ENCODE peak calls at places on chromosomes 12 and 14, in nine cellular contexts. Q, J, V, D, W, E, Z, B and R are unnamed samples.

GRCh38 chr12:101967506-101967905 is 90.1 kb downstream of the DRAM1 start:
- DNase-seq in Q (no peak), J (no peak), V (no peak), D (no peak), W (no peak), E (no peak), Z (no peak), B (no peak), R (no peak)

GRCh38 chr14:46137786-46138185 is 513.8 kb downstream of the RPL10L start:
- DNase-seq in Q (no peak), J (no peak), V (no peak), D (no peak), W (no peak), E (no peak), Z (no peak), B (no peak), R (no peak)

GRCh38 chr14:102731101-102731870 is 46.0 kb upstream of the TRAF3 start:
- DNase-seq in Q (no peak), J (no peak), V (no peak), D (no peak), W (no peak), E (no peak), Z (no peak), B (no peak), R (no peak)

GRCh38 chr12:51395283-51396230 is 4.4 kb upstream of the GALNT6 start:
- DNase-seq in Q (no peak), J (no peak), V (no peak), D (no peak), W (no peak), E (no peak), Z (no peak), B (no peak), R (no peak)

GRCh38 chr14:89365071-89365801 is 51.8 kb downstream of the FOXN3 start:
- DNase-seq in Q (no peak), J (peak; percentile 59), V (no peak), D (peak; percentile 42), W (no peak), E (no peak), Z (no peak), B (no peak), R (no peak)

GRCh38 chr12:52147367-52147972 is 44.3 kb downstream of the KRT80 start:
- DNase-seq in Q (peak; percentile 99), J (peak; percentile 95), V (peak; percentile 74), D (peak; percentile 95), W (no peak), E (no peak), Z (peak; percentile 100), B (no peak), R (peak; percentile 58)

GRCh38 chr12:131872154-131873046 is 22.0 kb upstream of the ULK1 start:
- DNase-seq in Q (peak; percentile 98), J (no peak), V (no peak), D (no peak), W (no peak), E (no peak), Z (peak; percentile 83), B (no peak), R (no peak)

GRCh38 chr14:49586673-49587460 is 687 bp upstream of the RPS29 start:
- DNase-seq in Q (peak; percentile 86), J (peak; percentile 27), V (peak; percentile 32), D (peak; percentile 40), W (no peak), E (peak; percentile 48), Z (peak; percentile 78), B (peak; percentile 30), R (no peak)

GRCh38 chr12:29725587-29726320 is 58.0 kb downstream of the TMTC1 start:
- DNase-seq in Q (no peak), J (peak; percentile 19), V (no peak), D (no peak), W (no peak), E (no peak), Z (no peak), B (peak; percentile 33), R (no peak)

GRCh38 chr14:43359317-43359716 is 1147.8 kb downstream of the FSCB start:
- DNase-seq in Q (no peak), J (no peak), V (no peak), D (no peak), W (no peak), E (no peak), Z (no peak), B (no peak), R (no peak)

GRCh38 chr12:98582093-98582492 is 11.4 kb upstream of the SLC25A3 start:
- DNase-seq in Q (peak; percentile 45), J (no peak), V (no peak), D (no peak), W (no peak), E (no peak), Z (no peak), B (no peak), R (no peak)

GRCh38 chr12:58757422-58757821 is 162.9 kb downstream of the LRIG3 start:
- DNase-seq in Q (peak; percentile 90), J (no peak), V (no peak), D (no peak), W (no peak), E (no peak), Z (peak; percentile 81), B (no peak), R (no peak)

GRCh38 chr14:99519931-99520421 is 38.8 kb downstream of the CCNK start:
- DNase-seq in Q (no peak), J (no peak), V (no peak), D (no peak), W (no peak), E (no peak), Z (no peak), B (no peak), R (peak; percentile 12)

GRCh38 chr14:99517046-99517642 is 35.9 kb downstream of the CCNK start:
- DNase-seq in Q (no peak), J (no peak), V (no peak), D (no peak), W (peak; percentile 13), E (no peak), Z (no peak), B (no peak), R (no peak)

GRCh38 chr14:99519347-99519881 is 38.2 kb downstream of the CCNK start:
- DNase-seq in Q (no peak), J (no peak), V (no peak), D (no peak), W (no peak), E (no peak), Z (no peak), B (no peak), R (peak; percentile 17)

GRCh38 chr14:99517643-99518381 is 36.6 kb downstream of the CCNK start:
- DNase-seq in Q (no peak), J (peak; percentile 4), V (no peak), D (no peak), W (peak; percentile 16), E (no peak), Z (no peak), B (no peak), R (peak; percentile 18)

DNA sequence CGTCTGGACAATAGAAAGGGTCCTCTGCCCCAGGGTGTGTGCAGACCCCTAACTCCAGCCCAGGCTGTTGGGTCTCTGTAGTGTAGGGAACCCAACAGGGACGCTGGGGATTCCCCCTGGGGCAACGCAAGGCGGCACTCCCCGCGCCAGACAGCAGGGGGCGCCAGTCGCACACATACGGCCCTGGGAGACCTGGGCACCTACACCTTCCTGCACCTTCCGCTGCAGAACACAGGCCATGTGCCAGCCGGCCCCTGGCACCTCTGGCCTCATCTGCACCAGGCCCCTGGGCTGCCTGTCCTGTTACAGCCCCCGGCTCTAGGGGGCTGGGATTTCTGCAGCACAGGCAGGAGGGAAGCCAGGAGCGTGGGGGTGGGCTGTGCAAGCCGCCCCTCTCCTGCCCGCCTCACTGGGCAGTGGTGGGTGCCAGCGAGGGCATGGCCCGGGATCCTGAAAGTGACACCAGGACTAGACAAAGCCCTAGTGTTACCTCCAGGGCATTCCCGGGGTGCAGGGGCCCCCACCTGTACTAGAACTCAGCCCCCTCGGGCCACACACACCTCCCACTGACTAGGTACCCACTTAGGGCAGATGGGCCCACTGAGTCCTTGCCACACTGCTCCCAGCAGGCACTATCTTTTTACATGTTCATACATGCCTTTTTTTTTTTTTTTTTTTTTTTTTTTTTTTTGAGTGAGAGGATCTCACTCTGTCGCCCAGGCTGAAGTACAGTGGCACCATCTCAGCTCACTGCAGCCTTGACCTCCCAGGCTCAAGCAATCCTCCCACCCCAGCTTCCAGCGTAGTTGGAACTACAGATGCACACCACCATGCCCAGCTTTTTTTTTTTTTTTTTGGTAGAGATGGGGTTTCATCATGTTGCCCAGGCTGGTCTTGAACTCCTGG is 37.5 kb downstream of the CCNK start:
- DNase-seq in Q (no peak), J (peak; percentile 86), V (peak; percentile 78), D (peak; percentile 86), W (peak; percentile 71), E (peak; percentile 86), Z (peak; percentile 32), B (peak; percentile 83), R (peak; percentile 76)
- TF ChIP-seq CTCF in Q (peak; percentile 100), J (peak; percentile 99), V (peak; percentile 97), D (peak; percentile 96), W (peak; percentile 97), E (peak; percentile 98), Z (peak; percentile 84), B (peak; percentile 98), R (peak; percentile 99)

DNA sequence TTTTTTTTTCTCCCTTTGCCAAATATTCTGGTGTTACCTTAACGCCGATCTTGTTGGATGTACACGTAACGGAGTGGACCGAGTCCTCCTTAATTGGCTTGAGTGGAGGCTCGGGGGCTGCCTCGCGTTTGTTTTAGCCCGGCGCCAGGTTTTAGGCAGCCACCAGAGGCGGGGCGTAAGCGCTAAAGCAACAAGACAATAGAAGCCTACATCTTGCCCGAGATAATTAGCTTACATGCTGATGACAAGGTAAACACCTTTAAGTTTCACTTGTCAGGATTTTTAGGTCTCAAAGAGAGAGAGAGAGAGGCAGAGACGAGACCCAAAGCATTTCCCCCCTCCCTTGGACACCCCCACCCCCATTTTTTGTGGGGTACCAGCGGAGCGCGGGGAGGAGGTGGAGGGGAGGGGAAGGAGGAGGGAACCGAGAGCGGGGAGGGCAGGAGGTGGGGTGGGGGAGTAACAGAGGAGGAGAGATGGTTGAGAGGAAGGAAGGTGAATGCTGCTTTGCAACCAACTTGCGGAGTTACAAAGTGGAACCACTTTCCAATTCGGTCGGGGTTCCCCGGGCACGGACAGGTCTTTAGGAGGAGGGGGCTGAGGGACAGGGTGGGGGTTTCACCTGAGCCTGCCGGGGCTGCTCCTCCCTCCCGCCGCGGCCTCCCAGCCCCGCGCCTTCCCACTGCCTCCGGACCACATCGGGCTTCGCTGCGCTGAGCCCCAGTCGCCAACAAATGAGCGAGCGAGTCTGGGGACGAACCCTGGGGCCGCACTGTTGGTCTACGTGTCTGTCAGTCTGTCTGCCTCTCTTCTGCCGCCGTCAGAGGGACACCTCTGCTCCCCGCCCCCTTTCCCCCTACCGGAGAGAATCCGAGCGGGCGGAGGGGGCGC is at the start of gene NKX2-1:
- DNase-seq in Q (no peak), J (no peak), V (no peak), D (no peak), W (no peak), E (peak; percentile 7), Z (no peak), B (peak; percentile 41), R (no peak)
- TF ChIP-seq CTCF in Q (no peak), J (no peak), V (no peak), D (no peak), W (no peak), E (no peak), Z (no peak), B (no peak), R (no peak)

GRCh38 chr12:107404981-107405380 is 280.6 kb upstream of the PWP1 start:
- DNase-seq in Q (peak; percentile 27), J (peak; percentile 12), V (no peak), D (peak; percentile 29), W (no peak), E (no peak), Z (peak; percentile 21), B (no peak), R (no peak)
- TF ChIP-seq CTCF in Q (peak; percentile 67), J (no peak), V (peak; percentile 13), D (peak; percentile 40), W (no peak), E (peak; percentile 38), Z (peak; percentile 51), B (peak; percentile 16), R (peak; percentile 58)

GRCh38 chr12:3275171-3276041 is 198.2 kb downstream of the TSPAN9 start:
- DNase-seq in Q (peak; percentile 72), J (peak; percentile 71), V (peak; percentile 35), D (peak; percentile 73), W (peak; percentile 76), E (peak; percentile 87), Z (peak; percentile 56), B (peak; percentile 90), R (peak; percentile 74)
- TF ChIP-seq CTCF in Q (peak; percentile 99), J (peak; percentile 97), V (peak; percentile 99), D (peak; percentile 96), W (peak; percentile 93), E (peak; percentile 100), Z (peak; percentile 97), B (peak; percentile 99), R (peak; percentile 98)